ENCODE peak calls at places on chromosomes 11 and 22, in four cellular contexts. One of them, this sample, is unnamed.

GRCh38 chr22:37519268-37520195 is at the start of gene CARD10:
- DNase-seq in HepG2: no peak
- DNase-seq in SK-N-SH: peak
- DNase-seq in K562: peak
- DNase-seq in this sample: no peak

GRCh38 chr11:129813216-129813791 is 2.3 kb upstream of the TMEM45B start:
- DNase-seq in K562: no peak
- DNase-seq in HepG2: no peak
- DNase-seq in SK-N-SH: no peak
- DNase-seq in this sample: no peak

GRCh38 chr11:69035150-69035958 is 13.4 kb upstream of the TPCN2 start:
- DNase-seq in SK-N-SH: no peak
- DNase-seq in K562: no peak
- DNase-seq in HepG2: no peak
- DNase-seq in this sample: no peak

GRCh38 chr11:21105196-21105917 is 436.0 kb downstream of the NELL1 start:
- DNase-seq in SK-N-SH: no peak
- DNase-seq in HepG2: no peak
- DNase-seq in K562: no peak
- DNase-seq in this sample: no peak

GRCh38 chr22:38984224-38984623 is 2.1 kb downstream of the APOBEC3B start:
- DNase-seq in SK-N-SH: no peak
- DNase-seq in K562: peak
- DNase-seq in HepG2: no peak
- DNase-seq in this sample: no peak

GRCh38 chr11:61157743-61158142 is 3.5 kb downstream of the VPS37C start:
- DNase-seq in HepG2: no peak
- DNase-seq in SK-N-SH: no peak
- DNase-seq in K562: no peak
- DNase-seq in this sample: no peak

GRCh38 chr11:441418-442274 is at the start of gene ANO9:
- DNase-seq in HepG2: peak
- DNase-seq in K562: peak
- DNase-seq in SK-N-SH: peak
- DNase-seq in this sample: no peak

GRCh38 chr11:70612459-70613141 is 214.3 kb downstream of the CTTN start:
- DNase-seq in HepG2: no peak
- DNase-seq in K562: no peak
- DNase-seq in SK-N-SH: no peak
- DNase-seq in this sample: no peak

GRCh38 chr22:25327018-25327755 is 107.7 kb downstream of the CRYBB2 start:
- DNase-seq in K562: no peak
- DNase-seq in SK-N-SH: no peak
- DNase-seq in HepG2: no peak
- DNase-seq in this sample: no peak

GRCh38 chr11:18726040-18726439 is at the start of gene IGSF22:
- DNase-seq in K562: no peak
- DNase-seq in SK-N-SH: no peak
- DNase-seq in HepG2: no peak
- DNase-seq in this sample: no peak

GRCh38 chr11:84947970-84948600 is 679.1 kb downstream of the DLG2 start:
- DNase-seq in K562: no peak
- DNase-seq in SK-N-SH: no peak
- DNase-seq in HepG2: no peak
- DNase-seq in this sample: no peak

GRCh38 chr11:31870609-31871309 is 59.6 kb upstream of the PAX6 start:
- DNase-seq in K562: peak
- DNase-seq in SK-N-SH: peak
- DNase-seq in HepG2: peak
- DNase-seq in this sample: peak

GRCh38 chr11:15336016-15336415 is 221.3 kb downstream of the INSC start:
- DNase-seq in SK-N-SH: no peak
- DNase-seq in HepG2: no peak
- DNase-seq in K562: no peak
- DNase-seq in this sample: no peak

GRCh38 chr22:27022256-27022655 is 364.9 kb downstream of the MIAT start:
- DNase-seq in HepG2: no peak
- DNase-seq in SK-N-SH: no peak
- DNase-seq in K562: no peak
- DNase-seq in this sample: no peak

GRCh38 chr22:27019827-27020226 is 362.4 kb downstream of the MIAT start:
- DNase-seq in SK-N-SH: no peak
- DNase-seq in K562: no peak
- DNase-seq in HepG2: no peak
- DNase-seq in this sample: no peak

GRCh38 chr22:27028093-27028492 is 370.7 kb downstream of the MIAT start:
- DNase-seq in HepG2: no peak
- DNase-seq in K562: no peak
- DNase-seq in SK-N-SH: no peak
- DNase-seq in this sample: no peak

GRCh38 chr22:27024982-27025381 is 367.6 kb downstream of the MIAT start:
- DNase-seq in SK-N-SH: no peak
- DNase-seq in HepG2: no peak
- DNase-seq in K562: no peak
- DNase-seq in this sample: no peak

DNA sequence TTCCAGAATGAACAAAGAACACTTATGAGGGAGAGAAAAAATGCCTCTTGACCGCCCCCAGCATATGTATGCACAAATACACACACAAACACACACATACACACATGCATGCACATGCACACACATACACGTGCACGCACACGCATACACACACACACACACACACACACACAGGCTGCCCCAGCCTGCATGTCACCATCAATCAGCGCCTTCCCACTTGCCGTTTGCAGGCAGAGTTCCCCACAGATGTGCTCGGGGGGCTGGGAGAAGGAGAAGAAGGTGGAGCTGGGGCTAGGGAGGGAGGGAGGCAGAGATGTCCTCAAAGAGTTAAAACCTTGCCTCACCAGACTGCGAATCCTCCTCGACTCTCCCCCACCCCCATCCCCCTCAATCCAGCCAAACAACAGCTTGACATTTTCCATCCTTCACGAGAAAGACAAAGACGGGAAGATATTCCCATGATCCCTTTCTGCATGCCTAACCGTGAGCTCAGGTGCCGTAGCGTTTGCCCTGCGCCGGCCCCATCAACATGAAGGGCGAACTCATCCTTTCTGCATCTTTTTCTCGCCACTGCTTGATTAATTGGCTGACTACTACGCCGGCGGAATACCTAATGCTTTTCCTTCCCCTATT is 365.5 kb downstream of the MIAT start:
- DNase-seq in HepG2: no peak
- DNase-seq in SK-N-SH: no peak
- DNase-seq in K562: no peak
- DNase-seq in this sample: no peak
- TF ChIP-seq REST in HepG2: no peak
- TF ChIP-seq REST in SK-N-SH: no peak
- TF ChIP-seq REST in K562: no peak
- TF ChIP-seq REST in this sample: no peak

GRCh38 chr11:115361025-115361424 is 143.2 kb downstream of the CADM1 start:
- DNase-seq in SK-N-SH: no peak
- DNase-seq in K562: no peak
- DNase-seq in HepG2: no peak
- DNase-seq in this sample: no peak
- TF ChIP-seq ELF1 in SK-N-SH: no peak
- TF ChIP-seq ELF1 in K562: no peak
- TF ChIP-seq ELF1 in HepG2: no peak
- TF ChIP-seq ELF1 in this sample: no peak

GRCh38 chr22:46947516-46948260 is 185.2 kb downstream of the TBC1D22A start:
- DNase-seq in K562: no peak
- DNase-seq in SK-N-SH: no peak
- DNase-seq in HepG2: no peak
- DNase-seq in this sample: no peak
- TF ChIP-seq REST in K562: no peak
- TF ChIP-seq REST in SK-N-SH: no peak
- TF ChIP-seq REST in HepG2: no peak
- TF ChIP-seq REST in this sample: no peak

DNA sequence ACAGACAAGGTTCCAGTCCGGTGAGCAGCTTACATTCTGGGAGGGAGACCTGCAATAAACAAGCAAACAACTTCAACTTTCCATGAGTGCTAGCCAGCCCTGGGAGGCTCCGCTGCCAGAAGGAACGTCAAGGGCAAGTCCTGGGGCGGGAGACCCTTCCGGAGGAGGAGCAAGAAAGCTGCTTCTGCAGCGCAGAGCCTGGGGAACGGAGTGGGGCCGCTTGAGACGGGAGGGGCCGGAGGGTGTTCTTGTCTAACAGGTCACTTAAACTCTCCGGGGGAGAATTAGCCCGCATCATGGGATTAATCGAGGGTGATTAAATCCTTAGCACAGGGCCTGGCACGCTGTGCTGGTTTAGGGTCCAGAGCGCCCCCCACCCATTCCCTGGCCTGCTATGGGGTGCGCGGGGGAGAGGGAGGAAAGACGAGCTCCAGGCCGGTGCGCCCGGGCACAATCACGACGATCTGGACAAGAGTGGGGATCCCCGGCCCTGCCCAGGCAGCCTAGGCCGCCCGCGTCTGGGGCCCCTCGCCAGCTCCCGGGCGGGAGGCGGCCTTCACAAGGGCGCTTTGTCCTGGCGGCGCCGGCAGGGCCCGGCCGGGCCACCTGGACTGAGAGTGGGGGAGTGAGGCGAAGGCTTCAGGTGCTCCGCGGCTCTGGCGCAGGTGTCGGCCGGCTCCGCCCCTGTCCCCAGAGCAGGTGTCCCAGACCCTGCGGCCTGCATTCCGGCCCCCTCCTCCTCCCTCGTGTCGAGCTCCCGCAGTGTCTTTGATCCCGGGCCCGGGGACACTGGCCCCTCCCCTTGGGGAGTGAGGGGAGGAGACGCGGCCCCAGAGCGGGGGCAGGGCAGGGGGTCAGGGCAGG is 663 bp upstream of the LARGE2 start:
- DNase-seq in HepG2: peak
- DNase-seq in SK-N-SH: peak
- DNase-seq in K562: no peak
- DNase-seq in this sample: no peak
- TF ChIP-seq ELF1 in HepG2: no peak
- TF ChIP-seq ELF1 in SK-N-SH: no peak
- TF ChIP-seq ELF1 in K562: no peak
- TF ChIP-seq ELF1 in this sample: no peak

GRCh38 chr11:47271961-47272661 is 2.2 kb downstream of the MADD start:
- DNase-seq in K562: peak
- DNase-seq in SK-N-SH: peak
- DNase-seq in HepG2: no peak
- DNase-seq in this sample: no peak

GRCh38 chr11:47271328-47271727 is 1.4 kb downstream of the MADD start:
- DNase-seq in K562: no peak
- DNase-seq in SK-N-SH: no peak
- DNase-seq in HepG2: no peak
- DNase-seq in this sample: no peak

GRCh38 chr11:47269829-47270305 is at the start of gene MADD:
- DNase-seq in K562: peak
- DNase-seq in HepG2: peak
- DNase-seq in SK-N-SH: peak
- DNase-seq in this sample: peak

GRCh38 chr11:47269002-47269828 is 718 bp upstream of the MADD start:
- DNase-seq in SK-N-SH: peak
- DNase-seq in HepG2: peak
- DNase-seq in K562: peak
- DNase-seq in this sample: peak

GRCh38 chr11:47270331-47271271 is 668 bp downstream of the MADD start:
- DNase-seq in HepG2: peak
- DNase-seq in SK-N-SH: peak
- DNase-seq in K562: peak
- DNase-seq in this sample: no peak
- TF ChIP-seq REST in HepG2: peak
- TF ChIP-seq REST in SK-N-SH: peak
- TF ChIP-seq REST in K562: no peak
- TF ChIP-seq REST in this sample: no peak

GRCh38 chr22:46845281-46846153 is 83.1 kb downstream of the TBC1D22A start:
- DNase-seq in K562: no peak
- DNase-seq in HepG2: no peak
- DNase-seq in SK-N-SH: peak
- DNase-seq in this sample: no peak

GRCh38 chr22:46841528-46841927 is 79.1 kb downstream of the TBC1D22A start:
- DNase-seq in K562: no peak
- DNase-seq in HepG2: no peak
- DNase-seq in SK-N-SH: no peak
- DNase-seq in this sample: no peak

GRCh38 chr22:46843691-46844297 is 81.3 kb downstream of the TBC1D22A start:
- DNase-seq in K562: no peak
- DNase-seq in HepG2: no peak
- DNase-seq in SK-N-SH: no peak
- DNase-seq in this sample: no peak

GRCh38 chr22:46844606-46845210 is 82.3 kb downstream of the TBC1D22A start:
- DNase-seq in K562: no peak
- DNase-seq in HepG2: no peak
- DNase-seq in SK-N-SH: no peak
- DNase-seq in this sample: no peak

DNA sequence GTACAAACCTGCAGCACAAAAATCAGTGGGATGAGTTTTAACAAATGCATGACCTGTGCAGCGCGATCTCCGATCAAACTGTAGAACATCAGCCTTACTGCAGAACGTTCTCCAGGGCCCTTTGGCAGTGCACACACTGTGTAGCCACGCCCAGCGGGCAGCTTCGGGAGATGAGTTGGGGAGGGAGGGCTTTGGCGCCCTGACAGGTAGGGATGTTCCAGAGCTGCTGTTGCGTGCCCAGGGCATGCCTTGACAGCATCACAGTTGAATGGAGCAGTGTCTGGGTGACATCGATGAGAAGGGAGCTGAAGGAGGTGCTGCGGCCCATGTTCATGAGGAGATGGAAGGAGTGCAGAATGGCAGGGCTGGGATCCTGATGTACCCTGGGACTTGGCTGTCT is 80.2 kb downstream of the TBC1D22A start:
- DNase-seq in HepG2: no peak
- DNase-seq in SK-N-SH: no peak
- DNase-seq in K562: no peak
- DNase-seq in this sample: no peak
- TF ChIP-seq ELF1 in HepG2: no peak
- TF ChIP-seq ELF1 in SK-N-SH: no peak
- TF ChIP-seq ELF1 in K562: no peak
- TF ChIP-seq ELF1 in this sample: no peak

This sample was measured in HCT116.